ENCODE peak calls at places on chromosomes 12 and 14, in ten cellular contexts. K, B, D, O, I, C, J, X, V and S are unnamed samples.

GRCh38 chr12:78240827-78241226 is 410.1 kb downstream of the NAV3 start:
- DNase-seq in K (no peak), B (no peak), D (no peak), O (no peak), I (no peak), C (no peak), J (no peak), X (no peak), V (no peak), S (no peak)

GRCh38 chr14:85538636-85539035 is 8.7 kb downstream of the FLRT2 start:
- DNase-seq in K (no peak), B (no peak), D (no peak), O (no peak), I (peak; percentile 51), C (no peak), J (no peak), X (no peak), V (no peak), S (no peak)

GRCh38 chr12:66365718-66366485 is 63.6 kb downstream of the HELB start:
- DNase-seq in K (no peak), B (peak; percentile 39), D (no peak), O (peak; percentile 48), I (no peak), C (no peak), J (no peak), X (no peak), V (no peak), S (no peak)

GRCh38 chr14:67240168-67240932 is 885 bp upstream of the PALS1 start:
- DNase-seq in K (no peak), B (peak; percentile 50), D (peak; percentile 14), O (peak; percentile 63), I (peak; percentile 70), C (peak; percentile 54), J (peak; percentile 56), X (no peak), V (peak; percentile 47), S (peak; percentile 34)

GRCh38 chr12:103851127-103851526 is 10.1 kb upstream of the NT5DC3 start:
- DNase-seq in K (no peak), B (no peak), D (no peak), O (peak; percentile 61), I (no peak), C (no peak), J (no peak), X (no peak), V (no peak), S (no peak)

GRCh38 chr14:65156568-65157366 is 54.5 kb upstream of the MAX start:
- DNase-seq in K (no peak), B (peak; percentile 77), D (no peak), O (peak; percentile 85), I (peak; percentile 44), C (peak; percentile 28), J (peak; percentile 61), X (no peak), V (no peak), S (no peak)

GRCh38 chr12:18859400-18859799 is 121.5 kb downstream of the CAPZA3 start:
- DNase-seq in K (no peak), B (no peak), D (no peak), O (peak; percentile 11), I (no peak), C (no peak), J (no peak), X (no peak), V (no peak), S (no peak)

GRCh38 chr14:64186231-64187129 is 107.7 kb downstream of the ESR2 start:
- DNase-seq in K (no peak), B (no peak), D (peak; percentile 88), O (no peak), I (no peak), C (no peak), J (no peak), X (no peak), V (no peak), S (no peak)

GRCh38 chr12:13100882-13101769 is 2.3 kb downstream of the GSG1 start:
- DNase-seq in K (peak; percentile 67), B (peak; percentile 96), D (peak; percentile 83), O (peak; percentile 99), I (peak; percentile 79), C (peak; percentile 91), J (peak; percentile 90), X (peak; percentile 88), V (peak; percentile 87), S (peak; percentile 94)

GRCh38 chr14:84340938-84341337 is 1189.0 kb upstream of the FLRT2 start:
- DNase-seq in K (no peak), B (no peak), D (no peak), O (peak; percentile 22), I (no peak), C (no peak), J (no peak), X (no peak), V (no peak), S (no peak)

GRCh38 chr12:43480591-43480990 is 71.4 kb downstream of the ADAMTS20 start:
- DNase-seq in K (no peak), B (peak; percentile 81), D (no peak), O (no peak), I (no peak), C (no peak), J (no peak), X (no peak), V (no peak), S (no peak)

GRCh38 chr14:71574976-71575375 is 357.3 kb upstream of the RGS6 start:
- DNase-seq in K (no peak), B (no peak), D (no peak), O (peak; percentile 85), I (no peak), C (no peak), J (peak; percentile 44), X (no peak), V (no peak), S (no peak)

GRCh38 chr12:46963977-46964376 is 115.4 kb upstream of the PCED1B start:
- DNase-seq in K (no peak), B (no peak), D (no peak), O (peak; percentile 80), I (no peak), C (no peak), J (peak; percentile 78), X (no peak), V (no peak), S (no peak)

GRCh38 chr14:54396493-54397335 is at the start of gene CDKN3:
- DNase-seq in K (peak; percentile 99), B (peak; percentile 99), D (peak; percentile 98), O (peak; percentile 100), I (peak; percentile 98), C (peak; percentile 97), J (peak; percentile 100), X (peak; percentile 95), V (peak; percentile 94), S (peak; percentile 99)
- TF ChIP-seq CTCF in K (no peak), B (no peak), D (peak; percentile 29), O (peak; percentile 33), I (peak; percentile 67), C (peak; percentile 64), J (peak; percentile 45), X (no peak), V (peak; percentile 24), S (no peak)

DNA sequence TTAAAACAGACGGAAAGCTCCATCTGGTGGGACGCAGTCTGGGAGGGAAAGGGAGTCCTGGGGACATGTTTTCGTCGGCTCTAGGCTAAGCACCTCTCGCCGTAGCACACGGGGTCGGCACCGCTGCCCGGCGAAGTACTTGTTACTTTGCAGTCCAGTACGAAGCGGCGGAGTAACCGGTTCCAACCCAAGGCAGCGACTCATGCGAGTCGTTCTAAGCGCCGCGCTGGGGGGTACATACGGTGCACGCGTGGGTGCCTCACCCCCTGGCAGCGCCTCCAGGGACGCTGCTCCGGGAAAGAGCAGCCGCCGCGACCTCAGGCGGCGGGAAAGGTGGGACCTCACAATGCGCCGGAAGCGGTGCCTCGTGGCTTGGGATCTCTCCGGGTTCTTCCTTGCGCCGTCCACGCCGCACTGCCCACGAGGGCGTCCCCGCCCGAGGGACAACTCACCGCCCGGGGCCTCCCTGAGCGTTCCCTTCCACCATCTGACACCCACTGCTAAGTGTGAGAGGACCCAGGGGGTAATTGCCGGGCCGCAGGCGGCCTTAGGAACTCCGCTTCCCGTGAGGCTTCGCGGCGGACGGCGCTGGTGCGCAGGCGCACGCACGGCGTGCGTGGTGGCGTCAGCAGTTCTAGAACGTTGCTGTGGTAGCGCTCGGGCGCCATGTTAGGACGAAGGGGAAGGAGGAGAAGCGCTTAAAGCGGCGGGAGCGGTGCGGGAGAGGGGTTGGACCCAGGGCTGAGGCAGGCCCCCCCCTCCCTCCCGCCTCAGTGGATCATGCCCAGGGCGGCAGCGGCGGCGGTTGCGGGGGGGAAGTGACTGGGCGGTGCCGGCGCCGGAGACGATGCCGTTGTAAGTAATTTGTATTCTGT is at the start of gene PAPOLA:
- DNase-seq in K (peak; percentile 91), B (peak; percentile 97), D (peak; percentile 96), O (peak; percentile 99), I (peak; percentile 94), C (peak; percentile 95), J (peak; percentile 95), X (peak; percentile 71), V (peak; percentile 93), S (peak; percentile 96)
- TF ChIP-seq CTCF in K (no peak), B (no peak), D (peak; percentile 37), O (no peak), I (peak; percentile 37), C (no peak), J (no peak), X (no peak), V (no peak), S (no peak)

GRCh38 chr14:92968291-92969020 is 45.5 kb downstream of the CHGA start:
- DNase-seq in K (no peak), B (no peak), D (no peak), O (no peak), I (no peak), C (no peak), J (no peak), X (no peak), V (no peak), S (no peak)

GRCh38 chr14:92971601-92972180 is 48.7 kb downstream of the CHGA start:
- DNase-seq in K (no peak), B (no peak), D (no peak), O (no peak), I (no peak), C (no peak), J (no peak), X (no peak), V (no peak), S (no peak)

GRCh38 chr14:92970233-92970625 is 47.3 kb downstream of the CHGA start:
- DNase-seq in K (no peak), B (no peak), D (no peak), O (no peak), I (no peak), C (no peak), J (no peak), X (no peak), V (no peak), S (no peak)

GRCh38 chr14:92967346-92967926 is 44.5 kb downstream of the CHGA start:
- DNase-seq in K (no peak), B (no peak), D (no peak), O (peak; percentile 78), I (no peak), C (no peak), J (no peak), X (no peak), V (no peak), S (no peak)

GRCh38 chr14:92969470-92970232 is 46.7 kb downstream of the CHGA start:
- DNase-seq in K (no peak), B (no peak), D (no peak), O (no peak), I (no peak), C (no peak), J (no peak), X (no peak), V (no peak), S (no peak)
- TF ChIP-seq CTCF in K (no peak), B (no peak), D (no peak), O (no peak), I (no peak), C (no peak), J (no peak), X (no peak), V (no peak), S (no peak)

GRCh38 chr12:6872073-6873048 is 742 bp downstream of the SPSB2 start:
- DNase-seq in K (peak; percentile 49), B (peak; percentile 83), D (peak; percentile 85), O (peak; percentile 92), I (peak; percentile 76), C (peak; percentile 90), J (peak; percentile 79), X (peak; percentile 66), V (peak; percentile 91), S (peak; percentile 88)
- TF ChIP-seq CTCF in K (no peak), B (peak; percentile 89), D (peak; percentile 98), O (peak; percentile 99), I (peak; percentile 99), C (peak; percentile 96), J (peak; percentile 85), X (no peak), V (peak; percentile 87), S (peak; percentile 87)